ENCODE peak calls at places on chromosomes 4 and X, in seven cellular contexts. D, Y, K, X, I, G and H are unnamed samples.

GRCh38 chr4:140673729-140674128 is 82.5 kb downstream of the TBC1D9 start:
- DNase-seq in D (no peak), Y (no peak), X (no peak), G (no peak), I (no peak), K (peak; percentile 40), H (no peak)

GRCh38 chr4:23970193-23970850 is 80.5 kb upstream of the PPARGC1A start:
- DNase-seq in K (no peak), Y (no peak), D (no peak), I (no peak), G (no peak), X (no peak), H (no peak)

GRCh38 chrX:37667141-37667540 is 18.4 kb upstream of the XK start:
- DNase-seq in Y (no peak), X (no peak), I (no peak), K (no peak), D (no peak), G (no peak), H (no peak)

GRCh38 chrX:119008122-119008744 is 33.8 kb downstream of the LONRF3 start:
- DNase-seq in Y (peak; percentile 37), D (no peak), K (no peak), X (peak; percentile 65), I (no peak), G (peak; percentile 2), H (no peak)

GRCh38 chrX:108270280-108270679 is 167.9 kb downstream of the COL4A6 start:
- DNase-seq in I (no peak), G (no peak), D (no peak), K (no peak), X (no peak), Y (no peak), H (no peak)

GRCh38 chr4:25878676-25879075 is 15.9 kb upstream of the SEL1L3 start:
- DNase-seq in D (no peak), K (no peak), I (no peak), Y (no peak), X (no peak), G (no peak), H (no peak)

GRCh38 chr4:38591617-38592337 is 72.2 kb upstream of the KLF3 start:
- DNase-seq in K (no peak), D (no peak), G (no peak), I (no peak), Y (no peak), X (no peak), H (no peak)

GRCh38 chrX:40176256-40176978 is 78.7 kb upstream of the BCOR start:
- DNase-seq in K (no peak), X (peak; percentile 92), Y (peak; percentile 79), G (peak; percentile 62), D (peak; percentile 92), I (peak; percentile 82), H (peak; percentile 82)

GRCh38 chrX:149472620-149473019 is 32.5 kb downstream of the IDS start:
- DNase-seq in D (no peak), I (no peak), Y (no peak), G (no peak), X (no peak), K (no peak), H (no peak)

GRCh38 chrX:100409316-100410082 is 574 bp downstream of the PCDH19 start:
- DNase-seq in K (no peak), Y (no peak), I (no peak), X (peak; percentile 69), D (no peak), G (no peak), H (no peak)

GRCh38 chr4:135917016-135917415 is 1615.3 kb downstream of the PCDH18 start:
- DNase-seq in Y (no peak), I (no peak), K (no peak), D (no peak), G (no peak), X (no peak), H (no peak)

GRCh38 chrX:68556036-68556435 is 57.2 kb downstream of the YIPF6 start:
- DNase-seq in X (no peak), D (no peak), G (no peak), K (no peak), I (no peak), Y (no peak), H (no peak)

GRCh38 chr4:107600456-107600855 is 119.6 kb downstream of the PAPSS1 start:
- DNase-seq in D (no peak), X (no peak), I (no peak), K (peak; percentile 18), G (no peak), Y (no peak), H (no peak)

GRCh38 chrX:131289527-131289926 is 421 bp upstream of the IGSF1 start:
- DNase-seq in I (no peak), X (no peak), K (no peak), Y (no peak), G (no peak), D (no peak), H (no peak)

GRCh38 chr4:125041372-125041930 is 273.3 kb upstream of the FAT4 start:
- DNase-seq in X (no peak), K (no peak), D (no peak), I (no peak), G (no peak), Y (no peak), H (no peak)